ENCODE peak calls at places on chromosomes 16 and 17, in five cellular contexts. One of them, this sample, is unnamed.

GRCh38 chr17:62712011-62712615 is 84.6 kb downstream of the MRC2 start:
- DNase-seq in bronchial epithelial cell: no peak
- DNase-seq in AG09309: no peak
- DNase-seq in AG04450: no peak
- DNase-seq in mammary epithelial cell: no peak
- DNase-seq in this sample: no peak

GRCh38 chr17:63826468-63827001 is 696 bp upstream of the PSMC5 start:
- DNase-seq in bronchial epithelial cell: no peak
- DNase-seq in AG09309: no peak
- DNase-seq in AG04450: no peak
- DNase-seq in mammary epithelial cell: no peak
- DNase-seq in this sample: no peak

GRCh38 chr17:75693500-75694481 is 26.7 kb downstream of the SAP30BP start:
- DNase-seq in bronchial epithelial cell: peak
- DNase-seq in AG09309: peak
- DNase-seq in AG04450: no peak
- DNase-seq in mammary epithelial cell: peak
- DNase-seq in this sample: no peak

GRCh38 chr17:48961516-48962233 is 6.7 kb downstream of the GIP start:
- DNase-seq in bronchial epithelial cell: peak
- DNase-seq in AG09309: no peak
- DNase-seq in AG04450: no peak
- DNase-seq in mammary epithelial cell: peak
- DNase-seq in this sample: no peak

GRCh38 chr16:55154261-55154660 is 169.7 kb upstream of the IRX6 start:
- DNase-seq in bronchial epithelial cell: no peak
- DNase-seq in AG09309: no peak
- DNase-seq in AG04450: no peak
- DNase-seq in mammary epithelial cell: no peak
- DNase-seq in this sample: no peak

GRCh38 chr17:78861229-78861628 is 20.6 kb upstream of the USP36 start:
- DNase-seq in bronchial epithelial cell: no peak
- DNase-seq in AG09309: no peak
- DNase-seq in AG04450: no peak
- DNase-seq in mammary epithelial cell: no peak
- DNase-seq in this sample: no peak

GRCh38 chr16:72715267-72715666 is 332.7 kb downstream of the ZFHX3 start:
- DNase-seq in bronchial epithelial cell: peak
- DNase-seq in AG09309: no peak
- DNase-seq in AG04450: no peak
- DNase-seq in mammary epithelial cell: peak
- DNase-seq in this sample: no peak

GRCh38 chr17:81322271-81323082 is 27.4 kb upstream of the SLC38A10 start:
- DNase-seq in bronchial epithelial cell: no peak
- DNase-seq in AG09309: no peak
- DNase-seq in AG04450: no peak
- DNase-seq in mammary epithelial cell: no peak
- DNase-seq in this sample: no peak

GRCh38 chr17:37796081-37796480 is 51.2 kb upstream of the HNF1B start:
- DNase-seq in bronchial epithelial cell: no peak
- DNase-seq in AG09309: no peak
- DNase-seq in AG04450: no peak
- DNase-seq in mammary epithelial cell: no peak
- DNase-seq in this sample: no peak

GRCh38 chr17:82553210-82553930 is 33.8 kb downstream of the FOXK2 start:
- DNase-seq in bronchial epithelial cell: no peak
- DNase-seq in AG09309: no peak
- DNase-seq in AG04450: no peak
- DNase-seq in mammary epithelial cell: no peak
- DNase-seq in this sample: no peak

GRCh38 chr17:57691939-57692338 is 53.2 kb downstream of the CCDC182 start:
- DNase-seq in bronchial epithelial cell: no peak
- DNase-seq in AG09309: no peak
- DNase-seq in AG04450: no peak
- DNase-seq in mammary epithelial cell: no peak
- DNase-seq in this sample: no peak

GRCh38 chr16:12245088-12245922 is 268.8 kb downstream of the SNX29 start:
- DNase-seq in bronchial epithelial cell: no peak
- DNase-seq in AG09309: no peak
- DNase-seq in AG04450: no peak
- DNase-seq in mammary epithelial cell: no peak
- DNase-seq in this sample: no peak

GRCh38 chr17:75641343-75641742 is 8.1 kb downstream of the SMIM5 start:
- DNase-seq in bronchial epithelial cell: no peak
- DNase-seq in AG09309: no peak
- DNase-seq in AG04450: no peak
- DNase-seq in mammary epithelial cell: no peak
- DNase-seq in this sample: no peak

GRCh38 chr16:89489040-89489721 is 1.2 kb downstream of the ANKRD11 start:
- DNase-seq in bronchial epithelial cell: peak
- DNase-seq in AG09309: peak
- DNase-seq in AG04450: peak
- DNase-seq in mammary epithelial cell: peak
- DNase-seq in this sample: peak

GRCh38 chr16:57873218-57873617 is 70.9 kb upstream of the KIFC3 start:
- DNase-seq in bronchial epithelial cell: no peak
- DNase-seq in AG09309: no peak
- DNase-seq in AG04450: no peak
- DNase-seq in mammary epithelial cell: no peak
- DNase-seq in this sample: no peak

GRCh38 chr17:28477928-28478327 is 4.5 kb downstream of the SLC13A2 start:
- DNase-seq in bronchial epithelial cell: no peak
- DNase-seq in AG09309: no peak
- DNase-seq in AG04450: no peak
- DNase-seq in mammary epithelial cell: no peak
- DNase-seq in this sample: no peak

GRCh38 chr16:50603206-50604064 is 55.2 kb downstream of the NKD1 start:
- DNase-seq in bronchial epithelial cell: no peak
- DNase-seq in AG09309: no peak
- DNase-seq in AG04450: no peak
- DNase-seq in mammary epithelial cell: peak
- DNase-seq in this sample: no peak

GRCh38 chr16:87705780-87706277 is 60.0 kb downstream of the KLHDC4 start:
- DNase-seq in bronchial epithelial cell: no peak
- DNase-seq in AG09309: no peak
- DNase-seq in AG04450: no peak
- DNase-seq in mammary epithelial cell: no peak
- DNase-seq in this sample: no peak

GRCh38 chr16:47258874-47259461 is 115.2 kb upstream of the NETO2 start:
- DNase-seq in bronchial epithelial cell: peak
- DNase-seq in AG09309: no peak
- DNase-seq in AG04450: peak
- DNase-seq in mammary epithelial cell: peak
- DNase-seq in this sample: no peak

GRCh38 chr17:80005360-80006338 is 30.0 kb downstream of the TBC1D16 start:
- DNase-seq in bronchial epithelial cell: no peak
- DNase-seq in AG09309: no peak
- DNase-seq in AG04450: no peak
- DNase-seq in mammary epithelial cell: peak
- DNase-seq in this sample: no peak
- TF ChIP-seq CTCF in bronchial epithelial cell: peak
- TF ChIP-seq CTCF in AG09309: peak
- TF ChIP-seq CTCF in AG04450: peak
- TF ChIP-seq CTCF in mammary epithelial cell: peak
- TF ChIP-seq CTCF in this sample: peak

GRCh38 chr16:7304257-7304656 is 28.4 kb upstream of the RBFOX1 start:
- DNase-seq in bronchial epithelial cell: no peak
- DNase-seq in AG09309: no peak
- DNase-seq in AG04450: no peak
- DNase-seq in mammary epithelial cell: no peak
- DNase-seq in this sample: no peak

GRCh38 chr16:7303677-7304200 is 28.9 kb upstream of the RBFOX1 start:
- DNase-seq in bronchial epithelial cell: no peak
- DNase-seq in AG09309: no peak
- DNase-seq in AG04450: no peak
- DNase-seq in mammary epithelial cell: no peak
- DNase-seq in this sample: no peak

GRCh38 chr16:7304932-7305331 is 27.7 kb upstream of the RBFOX1 start:
- DNase-seq in bronchial epithelial cell: no peak
- DNase-seq in AG09309: no peak
- DNase-seq in AG04450: no peak
- DNase-seq in mammary epithelial cell: no peak
- DNase-seq in this sample: no peak

GRCh38 chr16:7303014-7303676 is 29.5 kb upstream of the RBFOX1 start:
- DNase-seq in bronchial epithelial cell: no peak
- DNase-seq in AG09309: no peak
- DNase-seq in AG04450: no peak
- DNase-seq in mammary epithelial cell: no peak
- DNase-seq in this sample: no peak
- TF ChIP-seq CTCF in bronchial epithelial cell: no peak
- TF ChIP-seq CTCF in AG09309: no peak
- TF ChIP-seq CTCF in AG04450: no peak
- TF ChIP-seq CTCF in mammary epithelial cell: no peak
- TF ChIP-seq CTCF in this sample: no peak

GRCh38 chr16:68985855-68986254 is 119.6 kb upstream of the HAS3 start:
- DNase-seq in bronchial epithelial cell: peak
- DNase-seq in AG09309: peak
- DNase-seq in AG04450: peak
- DNase-seq in mammary epithelial cell: peak
- DNase-seq in this sample: no peak
- TF ChIP-seq CTCF in bronchial epithelial cell: no peak
- TF ChIP-seq CTCF in AG09309: no peak
- TF ChIP-seq CTCF in AG04450: no peak
- TF ChIP-seq CTCF in mammary epithelial cell: no peak
- TF ChIP-seq CTCF in this sample: no peak

DNA sequence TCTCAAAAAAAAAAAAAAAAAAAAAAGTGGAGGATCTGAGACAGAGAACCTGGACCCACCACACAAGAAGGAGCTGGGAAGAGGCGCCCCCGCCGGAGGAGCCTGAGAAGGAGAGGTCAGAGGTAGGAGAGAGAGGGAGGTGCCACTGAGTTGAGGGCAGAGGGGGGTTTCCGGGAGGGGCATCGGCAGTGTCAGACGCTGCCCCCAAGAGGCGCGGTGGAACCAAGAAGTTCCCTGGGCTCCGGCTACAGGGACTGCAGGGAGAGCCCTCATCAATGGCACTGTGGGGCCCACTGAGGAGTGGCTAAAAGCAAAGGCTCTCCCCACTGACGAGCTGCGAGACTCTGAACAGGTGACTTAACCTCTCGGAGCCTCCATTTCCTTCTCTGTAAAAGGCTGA is 4.2 kb downstream of the CCDC42 start:
- DNase-seq in bronchial epithelial cell: no peak
- DNase-seq in AG09309: no peak
- DNase-seq in AG04450: no peak
- DNase-seq in mammary epithelial cell: no peak
- DNase-seq in this sample: no peak
- TF ChIP-seq CTCF in bronchial epithelial cell: no peak
- TF ChIP-seq CTCF in AG09309: no peak
- TF ChIP-seq CTCF in AG04450: peak
- TF ChIP-seq CTCF in mammary epithelial cell: no peak
- TF ChIP-seq CTCF in this sample: no peak

GRCh38 chr17:41973457-41973856 is 6.9 kb downstream of the CNP start:
- DNase-seq in bronchial epithelial cell: no peak
- DNase-seq in AG09309: no peak
- DNase-seq in AG04450: no peak
- DNase-seq in mammary epithelial cell: no peak
- DNase-seq in this sample: no peak

GRCh38 chr17:41970901-41971331 is 4.3 kb downstream of the CNP start:
- DNase-seq in bronchial epithelial cell: no peak
- DNase-seq in AG09309: no peak
- DNase-seq in AG04450: no peak
- DNase-seq in mammary epithelial cell: no peak
- DNase-seq in this sample: no peak

GRCh38 chr17:41974031-41974430 is 7.4 kb downstream of the CNP start:
- DNase-seq in bronchial epithelial cell: no peak
- DNase-seq in AG09309: no peak
- DNase-seq in AG04450: no peak
- DNase-seq in mammary epithelial cell: no peak
- DNase-seq in this sample: no peak

GRCh38 chr17:41972571-41973411 is 6.2 kb downstream of the CNP start:
- DNase-seq in bronchial epithelial cell: no peak
- DNase-seq in AG09309: no peak
- DNase-seq in AG04450: no peak
- DNase-seq in mammary epithelial cell: no peak
- DNase-seq in this sample: no peak

GRCh38 chr17:41971721-41972523 is 5.3 kb downstream of the CNP start:
- DNase-seq in bronchial epithelial cell: no peak
- DNase-seq in AG09309: no peak
- DNase-seq in AG04450: no peak
- DNase-seq in mammary epithelial cell: no peak
- DNase-seq in this sample: no peak
- TF ChIP-seq CTCF in bronchial epithelial cell: no peak
- TF ChIP-seq CTCF in AG09309: no peak
- TF ChIP-seq CTCF in AG04450: no peak
- TF ChIP-seq CTCF in mammary epithelial cell: no peak
- TF ChIP-seq CTCF in this sample: peak